ENCODE peak calls at places on chromosomes 6 and 20, in ten cellular contexts. T is activated naive CD4-positive, alpha-beta T cell treated with Interleukin-2 at 50 U/mL for 16 hours; O is NCI-H69; P is NCI-H2029 treated with DMSO at 0.1 percent for 48 hours; B is T-helper 1 cell; N is NCI-H1105; U is psoas muscle; C is colonic mucosa; H is fibroblast of the aortic adventitia; G is stimulated activated CD4-positive, alpha-beta T cell treated with anti-CD3 and anti-CD28 coated beads, Interleukin-2, amount 100 ng/mL, for 48 hours. V is an unnamed sample.

GRCh38 chr6:148760143-148760505 is 13.3 kb downstream of the UST start:
- DNase-seq in B (no peak), G (no peak), H (no peak), U (no peak), P (no peak), T (no peak), C (no peak), N (no peak), O (no peak), V (no peak)

GRCh38 chr6:101765281-101765680 is 371.8 kb downstream of the GRIK2 start:
- DNase-seq in B (no peak), U (no peak), N (no peak), G (no peak), O (no peak), P (no peak), C (no peak), H (no peak), T (no peak), V (no peak)

GRCh38 chr20:62066339-62066982 is 780 bp upstream of the TAF4 start:
- DNase-seq in G (peak; percentile 33), U (peak; percentile 72), H (peak; percentile 33), N (peak; percentile 79), O (peak; percentile 62), C (peak; percentile 60), T (peak; percentile 48), P (peak; percentile 10), B (no peak), V (peak; percentile 60)

GRCh38 chr20:14986026-14986655 is 648.7 kb upstream of the FLRT3 start:
- DNase-seq in O (peak; percentile 80), U (no peak), C (peak; percentile 90), B (no peak), P (peak; percentile 91), H (no peak), N (no peak), T (no peak), G (no peak), V (no peak)

GRCh38 chr6:167397712-167398111 is 72.8 kb downstream of the TTLL2 start:
- DNase-seq in C (no peak), U (no peak), B (no peak), N (no peak), H (no peak), G (no peak), O (no peak), P (no peak), T (no peak), V (no peak)

GRCh38 chr6:118812972-118813371 is 81.0 kb upstream of the ASF1A start:
- DNase-seq in B (no peak), N (no peak), U (no peak), T (no peak), O (no peak), P (no peak), G (no peak), C (no peak), H (peak; percentile 29), V (no peak)

GRCh38 chr20:58710481-58711265 is 18.1 kb downstream of the NPEPL1 start:
- DNase-seq in P (no peak), B (no peak), G (no peak), N (no peak), H (no peak), O (no peak), T (no peak), C (peak; percentile 12), U (no peak), V (peak; percentile 4)

GRCh38 chr6:129936329-129937165 is 75.4 kb upstream of the TMEM244 start:
- DNase-seq in N (peak; percentile 53), H (peak; percentile 77), U (no peak), C (peak; percentile 67), P (no peak), O (peak; percentile 71), B (no peak), G (peak; percentile 38), T (peak; percentile 46), V (peak; percentile 44)

GRCh38 chr6:82711105-82711829 is 347.6 kb downstream of the TPBG start:
- DNase-seq in C (no peak), B (no peak), T (no peak), O (no peak), H (peak; percentile 7), N (no peak), G (no peak), U (no peak), P (no peak), V (no peak)

GRCh38 chr6:83708970-83709747 is at the start of gene SNAP91:
- DNase-seq in C (no peak), G (no peak), N (peak; percentile 75), P (no peak), O (peak; percentile 90), H (no peak), U (no peak), T (no peak), B (no peak), V (no peak)

GRCh38 chr20:7656662-7657061 is 283.6 kb downstream of the HAO1 start:
- DNase-seq in P (no peak), T (no peak), G (no peak), U (no peak), H (no peak), O (no peak), N (no peak), C (no peak), B (no peak), V (no peak)

GRCh38 chr6:146598785-146599405 is at the start of gene ADGB:
- DNase-seq in C (peak; percentile 83), T (no peak), H (peak; percentile 27), G (no peak), U (peak; percentile 78), B (no peak), O (peak; percentile 80), N (peak; percentile 32), P (no peak), V (no peak)

GRCh38 chr20:40481743-40482458 is 207.1 kb downstream of the MAFB start:
- DNase-seq in T (no peak), G (no peak), H (no peak), N (no peak), P (no peak), B (no peak), U (no peak), O (no peak), C (no peak), V (no peak)

GRCh38 chr20:63754008-63754407 is 14.4 kb downstream of the SLC2A4RG start:
- DNase-seq in C (no peak), B (no peak), O (no peak), G (no peak), N (no peak), P (no peak), T (no peak), U (peak; percentile 44), H (no peak), V (no peak)

GRCh38 chr20:63210011-63210605 is 5.8 kb downstream of the YTHDF1 start:
- DNase-seq in P (no peak), U (no peak), H (no peak), T (no peak), C (no peak), G (no peak), N (no peak), B (no peak), O (peak; percentile 36), V (no peak)

GRCh38 chr20:61162506-61162905 is 89.6 kb upstream of the CDH4 start:
- DNase-seq in C (no peak), B (no peak), H (no peak), G (no peak), U (no peak), N (no peak), T (no peak), O (peak; percentile 1), P (no peak), V (no peak)

GRCh38 chr6:167872538-167873210 is 46.0 kb downstream of the AFDN start:
- DNase-seq in N (no peak), O (no peak), P (no peak), H (no peak), G (no peak), U (no peak), B (no peak), C (no peak), T (no peak), V (no peak)

GRCh38 chr20:45611054-45611453 is 18.5 kb upstream of the WFDC10A start:
- DNase-seq in G (peak; percentile 19), H (peak; percentile 18), T (peak; percentile 54), C (no peak), B (no peak), N (no peak), P (no peak), O (no peak), U (no peak), V (peak; percentile 82)

GRCh38 chr20:8790442-8791074 is 278.3 kb upstream of the PLCB4 start:
- DNase-seq in O (peak; percentile 76), T (peak; percentile 2), C (peak; percentile 63), P (peak; percentile 41), B (no peak), H (peak; percentile 74), N (peak; percentile 18), G (no peak), U (no peak), V (peak; percentile 10)

GRCh38 chr20:64214113-64214512 is 41.4 kb upstream of the PCMTD2 start:
- DNase-seq in B (no peak), U (no peak), O (no peak), N (no peak), G (no peak), T (no peak), P (no peak), C (no peak), H (no peak), V (no peak)